ENCODE peak calls at places on chromosomes 2 and 18, in four cellular contexts. One of them, this sample, is unnamed.

GRCh38 chr2:104102615-104103014 is 751.3 kb upstream of the POU3F3 start:
- DNase-seq in fibroblast of pulmonary artery: no peak
- DNase-seq in activated CD8-positive, alpha-beta memory T cell treated with anti-CD3 and anti-CD28 coated beads, Interleukin-2, amount 10 ng/mL, durations not matched to agents 7 days and 5 days: no peak
- DNase-seq in HEK293T: no peak
- DNase-seq in this sample: no peak

GRCh38 chr2:231425291-231425810 is 29.8 kb downstream of the B3GNT7 start:
- DNase-seq in fibroblast of pulmonary artery: no peak
- DNase-seq in activated CD8-positive, alpha-beta memory T cell treated with anti-CD3 and anti-CD28 coated beads, Interleukin-2, amount 10 ng/mL, durations not matched to agents 7 days and 5 days: peak; percentile 48
- DNase-seq in HEK293T: no peak
- DNase-seq in this sample: no peak

GRCh38 chr2:230905448-230906430 is 19.3 kb downstream of the GPR55 start:
- DNase-seq in fibroblast of pulmonary artery: no peak
- DNase-seq in activated CD8-positive, alpha-beta memory T cell treated with anti-CD3 and anti-CD28 coated beads, Interleukin-2, amount 10 ng/mL, durations not matched to agents 7 days and 5 days: peak; percentile 82
- DNase-seq in HEK293T: no peak
- DNase-seq in this sample: no peak

GRCh38 chr2:166361351-166362153 is 14.2 kb downstream of the SCN9A start:
- DNase-seq in fibroblast of pulmonary artery: peak; percentile 60
- DNase-seq in activated CD8-positive, alpha-beta memory T cell treated with anti-CD3 and anti-CD28 coated beads, Interleukin-2, amount 10 ng/mL, durations not matched to agents 7 days and 5 days: no peak
- DNase-seq in HEK293T: no peak
- DNase-seq in this sample: peak; percentile 78

GRCh38 chr2:223247136-223247535 is 195.1 kb downstream of the KCNE4 start:
- DNase-seq in fibroblast of pulmonary artery: peak; percentile 71
- DNase-seq in activated CD8-positive, alpha-beta memory T cell treated with anti-CD3 and anti-CD28 coated beads, Interleukin-2, amount 10 ng/mL, durations not matched to agents 7 days and 5 days: no peak
- DNase-seq in HEK293T: no peak
- DNase-seq in this sample: peak; percentile 73

GRCh38 chr2:216289470-216289869 is 82.8 kb downstream of the MARCHF4 start:
- DNase-seq in fibroblast of pulmonary artery: no peak
- DNase-seq in activated CD8-positive, alpha-beta memory T cell treated with anti-CD3 and anti-CD28 coated beads, Interleukin-2, amount 10 ng/mL, durations not matched to agents 7 days and 5 days: no peak
- DNase-seq in HEK293T: no peak
- DNase-seq in this sample: no peak

GRCh38 chr2:71617266-71617665 is 163.9 kb downstream of the DYSF start:
- DNase-seq in fibroblast of pulmonary artery: no peak
- DNase-seq in activated CD8-positive, alpha-beta memory T cell treated with anti-CD3 and anti-CD28 coated beads, Interleukin-2, amount 10 ng/mL, durations not matched to agents 7 days and 5 days: peak; percentile 16
- DNase-seq in HEK293T: no peak
- DNase-seq in this sample: no peak

GRCh38 chr2:216283038-216283900 is 89.0 kb downstream of the MARCHF4 start:
- DNase-seq in fibroblast of pulmonary artery: no peak
- DNase-seq in activated CD8-positive, alpha-beta memory T cell treated with anti-CD3 and anti-CD28 coated beads, Interleukin-2, amount 10 ng/mL, durations not matched to agents 7 days and 5 days: no peak
- DNase-seq in HEK293T: peak; percentile 76
- DNase-seq in this sample: peak; percentile 53

GRCh38 chr2:226544581-226545210 is 254.9 kb downstream of the IRS1 start:
- DNase-seq in fibroblast of pulmonary artery: no peak
- DNase-seq in activated CD8-positive, alpha-beta memory T cell treated with anti-CD3 and anti-CD28 coated beads, Interleukin-2, amount 10 ng/mL, durations not matched to agents 7 days and 5 days: no peak
- DNase-seq in HEK293T: no peak
- DNase-seq in this sample: no peak

GRCh38 chr18:45566025-45566740 is 49.1 kb upstream of the SLC14A2 start:
- DNase-seq in fibroblast of pulmonary artery: peak; percentile 73
- DNase-seq in activated CD8-positive, alpha-beta memory T cell treated with anti-CD3 and anti-CD28 coated beads, Interleukin-2, amount 10 ng/mL, durations not matched to agents 7 days and 5 days: no peak
- DNase-seq in HEK293T: no peak
- DNase-seq in this sample: no peak

GRCh38 chr18:3081558-3081957 is 68.6 kb upstream of the LPIN2 start:
- DNase-seq in fibroblast of pulmonary artery: no peak
- DNase-seq in activated CD8-positive, alpha-beta memory T cell treated with anti-CD3 and anti-CD28 coated beads, Interleukin-2, amount 10 ng/mL, durations not matched to agents 7 days and 5 days: no peak
- DNase-seq in HEK293T: no peak
- DNase-seq in this sample: peak; percentile 69

GRCh38 chr2:22904126-22904684 is 480.8 kb upstream of the KLHL29 start:
- DNase-seq in fibroblast of pulmonary artery: no peak
- DNase-seq in activated CD8-positive, alpha-beta memory T cell treated with anti-CD3 and anti-CD28 coated beads, Interleukin-2, amount 10 ng/mL, durations not matched to agents 7 days and 5 days: no peak
- DNase-seq in HEK293T: peak; percentile 46
- DNase-seq in this sample: peak; percentile 44

GRCh38 chr2:58228272-58228671 is 12.9 kb downstream of the FANCL start:
- DNase-seq in fibroblast of pulmonary artery: no peak
- DNase-seq in activated CD8-positive, alpha-beta memory T cell treated with anti-CD3 and anti-CD28 coated beads, Interleukin-2, amount 10 ng/mL, durations not matched to agents 7 days and 5 days: no peak
- DNase-seq in HEK293T: no peak
- DNase-seq in this sample: no peak

GRCh38 chr2:142591408-142591807 is 286.1 kb upstream of the KYNU start:
- DNase-seq in fibroblast of pulmonary artery: no peak
- DNase-seq in activated CD8-positive, alpha-beta memory T cell treated with anti-CD3 and anti-CD28 coated beads, Interleukin-2, amount 10 ng/mL, durations not matched to agents 7 days and 5 days: no peak
- DNase-seq in HEK293T: no peak
- DNase-seq in this sample: no peak

GRCh38 chr2:62627667-62628066 is 77.8 kb upstream of the EHBP1 start:
- DNase-seq in fibroblast of pulmonary artery: no peak
- DNase-seq in activated CD8-positive, alpha-beta memory T cell treated with anti-CD3 and anti-CD28 coated beads, Interleukin-2, amount 10 ng/mL, durations not matched to agents 7 days and 5 days: no peak
- DNase-seq in HEK293T: no peak
- DNase-seq in this sample: no peak

GRCh38 chr2:624551-625347 is 52.5 kb downstream of the TMEM18 start:
- DNase-seq in fibroblast of pulmonary artery: no peak
- DNase-seq in activated CD8-positive, alpha-beta memory T cell treated with anti-CD3 and anti-CD28 coated beads, Interleukin-2, amount 10 ng/mL, durations not matched to agents 7 days and 5 days: peak; percentile 9
- DNase-seq in HEK293T: no peak
- DNase-seq in this sample: no peak

GRCh38 chr2:3264010-3264744 is 113.4 kb downstream of the EIPR1 start:
- DNase-seq in fibroblast of pulmonary artery: no peak
- DNase-seq in activated CD8-positive, alpha-beta memory T cell treated with anti-CD3 and anti-CD28 coated beads, Interleukin-2, amount 10 ng/mL, durations not matched to agents 7 days and 5 days: no peak
- DNase-seq in HEK293T: no peak
- DNase-seq in this sample: no peak

GRCh38 chr2:173076557-173077345 is 1.1 kb downstream of the MAP3K20 start:
- DNase-seq in fibroblast of pulmonary artery: peak; percentile 56
- DNase-seq in activated CD8-positive, alpha-beta memory T cell treated with anti-CD3 and anti-CD28 coated beads, Interleukin-2, amount 10 ng/mL, durations not matched to agents 7 days and 5 days: peak; percentile 45
- DNase-seq in HEK293T: peak; percentile 37
- DNase-seq in this sample: peak; percentile 64

GRCh38 chr2:45691152-45691551 is 39.7 kb downstream of the PRKCE start:
- DNase-seq in fibroblast of pulmonary artery: no peak
- DNase-seq in activated CD8-positive, alpha-beta memory T cell treated with anti-CD3 and anti-CD28 coated beads, Interleukin-2, amount 10 ng/mL, durations not matched to agents 7 days and 5 days: no peak
- DNase-seq in HEK293T: no peak
- DNase-seq in this sample: no peak

GRCh38 chr2:73938761-73939352 is 12.2 kb downstream of the DGUOK start:
- DNase-seq in fibroblast of pulmonary artery: peak; percentile 48
- DNase-seq in activated CD8-positive, alpha-beta memory T cell treated with anti-CD3 and anti-CD28 coated beads, Interleukin-2, amount 10 ng/mL, durations not matched to agents 7 days and 5 days: no peak
- DNase-seq in HEK293T: no peak
- DNase-seq in this sample: no peak

GRCh38 chr2:2732331-2733119 is 401.4 kb upstream of the MYT1L start:
- DNase-seq in fibroblast of pulmonary artery: no peak
- DNase-seq in activated CD8-positive, alpha-beta memory T cell treated with anti-CD3 and anti-CD28 coated beads, Interleukin-2, amount 10 ng/mL, durations not matched to agents 7 days and 5 days: no peak
- DNase-seq in HEK293T: no peak
- DNase-seq in this sample: no peak

GRCh38 chr2:237911363-237912017 is 52.1 kb downstream of the RAMP1 start:
- DNase-seq in fibroblast of pulmonary artery: no peak
- DNase-seq in activated CD8-positive, alpha-beta memory T cell treated with anti-CD3 and anti-CD28 coated beads, Interleukin-2, amount 10 ng/mL, durations not matched to agents 7 days and 5 days: no peak
- DNase-seq in HEK293T: no peak
- DNase-seq in this sample: no peak

This sample was measured in A673.